ENCODE peak calls at places on chromosomes 7 and 10, in ten cellular contexts. One of them, this sample, is unnamed.

GRCh38 chr10:69452676-69453415 is 1.6 kb downstream of the TSPAN15 start:
- DNase-seq in HCT116: no peak
- DNase-seq in GM12878: no peak
- DNase-seq in sigmoid colon: peak
- DNase-seq in K562: no peak
- DNase-seq in HL-60: no peak
- DNase-seq in transverse colon: no peak
- DNase-seq in HepG2: no peak
- DNase-seq in stomach: no peak
- DNase-seq in breast epithelium: no peak
- DNase-seq in this sample: no peak

GRCh38 chr7:133052826-133053225 is 29.1 kb downstream of the CHCHD3 start:
- DNase-seq in HL-60: no peak
- DNase-seq in sigmoid colon: no peak
- DNase-seq in breast epithelium: no peak
- DNase-seq in HCT116: no peak
- DNase-seq in transverse colon: no peak
- DNase-seq in K562: no peak
- DNase-seq in GM12878: no peak
- DNase-seq in stomach: no peak
- DNase-seq in HepG2: no peak
- DNase-seq in this sample: no peak

GRCh38 chr10:8130973-8131911 is 76.8 kb downstream of the GATA3 start:
- DNase-seq in transverse colon: no peak
- DNase-seq in K562: no peak
- DNase-seq in HepG2: no peak
- DNase-seq in stomach: no peak
- DNase-seq in HCT116: peak
- DNase-seq in breast epithelium: no peak
- DNase-seq in GM12878: peak
- DNase-seq in sigmoid colon: no peak
- DNase-seq in HL-60: no peak
- DNase-seq in this sample: no peak

GRCh38 chr10:13351340-13351915 is 3.3 kb upstream of the SEPHS1 start:
- DNase-seq in breast epithelium: no peak
- DNase-seq in GM12878: no peak
- DNase-seq in HCT116: no peak
- DNase-seq in stomach: no peak
- DNase-seq in sigmoid colon: no peak
- DNase-seq in K562: no peak
- DNase-seq in HL-60: no peak
- DNase-seq in transverse colon: no peak
- DNase-seq in HepG2: no peak
- DNase-seq in this sample: no peak

GRCh38 chr7:70259497-70259896 is 661.2 kb downstream of the AUTS2 start:
- DNase-seq in HepG2: no peak
- DNase-seq in GM12878: no peak
- DNase-seq in transverse colon: no peak
- DNase-seq in HL-60: no peak
- DNase-seq in stomach: no peak
- DNase-seq in HCT116: no peak
- DNase-seq in K562: no peak
- DNase-seq in breast epithelium: no peak
- DNase-seq in sigmoid colon: no peak
- DNase-seq in this sample: no peak

GRCh38 chr10:113519616-113520015 is 33.2 kb upstream of the HABP2 start:
- DNase-seq in stomach: peak
- DNase-seq in GM12878: no peak
- DNase-seq in transverse colon: no peak
- DNase-seq in HL-60: no peak
- DNase-seq in K562: no peak
- DNase-seq in HepG2: no peak
- DNase-seq in breast epithelium: no peak
- DNase-seq in HCT116: no peak
- DNase-seq in sigmoid colon: no peak
- DNase-seq in this sample: no peak

GRCh38 chr7:105715528-105715927 is 134.2 kb upstream of the EFCAB10 start:
- DNase-seq in stomach: no peak
- DNase-seq in breast epithelium: no peak
- DNase-seq in HepG2: no peak
- DNase-seq in HL-60: no peak
- DNase-seq in K562: no peak
- DNase-seq in HCT116: no peak
- DNase-seq in GM12878: no peak
- DNase-seq in sigmoid colon: no peak
- DNase-seq in transverse colon: no peak
- DNase-seq in this sample: no peak

GRCh38 chr10:77949167-77949566 is 22.6 kb upstream of the DLG5 start:
- DNase-seq in HepG2: no peak
- DNase-seq in K562: no peak
- DNase-seq in GM12878: no peak
- DNase-seq in transverse colon: no peak
- DNase-seq in stomach: no peak
- DNase-seq in HL-60: no peak
- DNase-seq in breast epithelium: peak
- DNase-seq in HCT116: peak
- DNase-seq in sigmoid colon: no peak
- DNase-seq in this sample: peak

GRCh38 chr10:48603421-48604038 is 1.3 kb downstream of the ARHGAP22 start:
- DNase-seq in HepG2: no peak
- DNase-seq in K562: no peak
- DNase-seq in HL-60: no peak
- DNase-seq in sigmoid colon: peak
- DNase-seq in transverse colon: no peak
- DNase-seq in GM12878: no peak
- DNase-seq in breast epithelium: no peak
- DNase-seq in stomach: no peak
- DNase-seq in HCT116: no peak
- DNase-seq in this sample: no peak

GRCh38 chr10:79031723-79032122 is 37.0 kb upstream of the ZMIZ1 start:
- DNase-seq in transverse colon: no peak
- DNase-seq in HepG2: no peak
- DNase-seq in sigmoid colon: no peak
- DNase-seq in HCT116: no peak
- DNase-seq in HL-60: no peak
- DNase-seq in GM12878: no peak
- DNase-seq in K562: no peak
- DNase-seq in stomach: no peak
- DNase-seq in breast epithelium: no peak
- DNase-seq in this sample: no peak

DNA sequence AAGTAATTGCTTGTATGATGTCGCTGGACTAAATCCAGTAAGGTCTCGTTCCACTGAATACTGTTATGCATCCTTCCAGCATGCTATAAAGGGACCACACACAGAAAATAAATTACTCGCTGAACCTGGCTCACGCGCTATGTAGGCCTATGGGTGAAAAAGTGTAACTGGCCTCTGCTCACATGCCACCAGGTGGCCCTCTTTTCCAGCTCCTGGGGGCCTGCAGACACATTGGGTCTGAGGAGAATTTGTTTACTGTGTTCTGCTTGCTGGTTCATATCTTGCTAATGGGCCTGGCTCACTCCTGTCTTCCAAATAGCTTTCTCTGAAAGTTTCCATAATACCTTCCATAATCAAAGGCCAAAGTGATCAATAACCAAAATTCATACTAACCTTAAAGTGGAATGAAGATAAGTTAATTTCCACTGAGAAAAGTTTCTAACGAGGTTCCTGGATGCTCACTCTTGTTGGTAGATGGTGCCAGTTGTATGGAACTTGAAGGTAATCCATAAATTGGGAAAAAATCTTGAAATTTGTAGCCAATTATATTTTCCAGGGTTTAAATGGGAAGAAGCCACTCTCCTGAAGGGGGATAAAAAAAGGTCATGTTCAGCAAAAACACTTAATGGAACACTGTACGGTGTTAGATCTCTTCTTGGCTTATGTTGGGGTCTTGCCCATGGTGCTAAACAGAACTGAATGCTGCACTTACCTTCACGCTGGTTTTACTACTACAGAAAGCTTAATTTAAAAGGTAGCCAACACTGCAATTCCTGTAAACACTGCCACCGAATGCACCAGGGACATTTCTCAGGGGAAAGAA is 27.0 kb upstream of the ZPBP start:
- DNase-seq in HL-60: no peak
- DNase-seq in sigmoid colon: no peak
- DNase-seq in GM12878: no peak
- DNase-seq in K562: peak
- DNase-seq in transverse colon: no peak
- DNase-seq in HepG2: peak
- DNase-seq in HCT116: no peak
- DNase-seq in breast epithelium: no peak
- DNase-seq in stomach: no peak
- DNase-seq in this sample: no peak
- TF ChIP-seq CTCF in HL-60: peak
- TF ChIP-seq CTCF in sigmoid colon: no peak
- TF ChIP-seq CTCF in GM12878: peak
- TF ChIP-seq CTCF in K562: peak
- TF ChIP-seq CTCF in transverse colon: no peak
- TF ChIP-seq CTCF in HepG2: peak
- TF ChIP-seq CTCF in HCT116: peak
- TF ChIP-seq CTCF in breast epithelium: no peak
- TF ChIP-seq CTCF in stomach: no peak
- TF ChIP-seq CTCF in this sample: no peak

DNA sequence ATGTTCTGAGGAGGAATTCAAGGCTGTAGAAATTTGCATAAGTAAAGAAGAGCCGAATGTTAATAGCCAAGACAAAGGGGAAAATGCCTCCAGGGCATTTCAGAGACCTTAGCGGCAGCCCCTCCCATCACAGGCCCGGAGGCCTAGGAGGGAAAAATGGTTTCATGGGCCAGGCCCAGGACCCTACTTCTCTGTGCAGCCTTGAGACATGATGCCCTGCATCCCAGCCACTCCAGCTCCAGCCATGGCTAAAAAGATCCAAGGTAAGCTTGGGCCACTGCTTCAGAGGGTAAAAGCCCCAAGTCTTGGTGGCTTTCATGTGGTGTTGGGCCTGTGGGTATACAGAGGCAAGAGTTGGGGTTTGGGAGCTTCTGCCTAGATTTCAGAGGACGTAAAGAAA is 225.7 kb downstream of the ARHGAP12 start:
- DNase-seq in HL-60: no peak
- DNase-seq in breast epithelium: no peak
- DNase-seq in sigmoid colon: no peak
- DNase-seq in HepG2: no peak
- DNase-seq in K562: no peak
- DNase-seq in stomach: no peak
- DNase-seq in transverse colon: no peak
- DNase-seq in GM12878: no peak
- DNase-seq in HCT116: no peak
- DNase-seq in this sample: no peak
- TF ChIP-seq POLR2AphosphoS5 in HL-60: no peak
- TF ChIP-seq POLR2AphosphoS5 in breast epithelium: no peak
- TF ChIP-seq POLR2AphosphoS5 in sigmoid colon: no peak
- TF ChIP-seq POLR2AphosphoS5 in HepG2: no peak
- TF ChIP-seq POLR2AphosphoS5 in K562: no peak
- TF ChIP-seq POLR2AphosphoS5 in stomach: no peak
- TF ChIP-seq POLR2AphosphoS5 in transverse colon: no peak
- TF ChIP-seq POLR2AphosphoS5 in GM12878: no peak
- TF ChIP-seq POLR2AphosphoS5 in HCT116: no peak
- TF ChIP-seq POLR2AphosphoS5 in this sample: no peak

GRCh38 chr7:22320416-22320815 is 36.5 kb downstream of the RAPGEF5 start:
- DNase-seq in GM12878: no peak
- DNase-seq in HepG2: no peak
- DNase-seq in sigmoid colon: no peak
- DNase-seq in HL-60: no peak
- DNase-seq in K562: no peak
- DNase-seq in breast epithelium: no peak
- DNase-seq in transverse colon: no peak
- DNase-seq in stomach: no peak
- DNase-seq in HCT116: no peak
- DNase-seq in this sample: no peak
- H3K4me3 ChIP-seq in GM12878: no peak
- H3K4me3 ChIP-seq in HepG2: no peak
- H3K4me3 ChIP-seq in sigmoid colon: no peak
- H3K4me3 ChIP-seq in HL-60: no peak
- H3K4me3 ChIP-seq in K562: no peak
- H3K4me3 ChIP-seq in breast epithelium: no peak
- H3K4me3 ChIP-seq in transverse colon: no peak
- H3K4me3 ChIP-seq in stomach: no peak
- H3K4me3 ChIP-seq in HCT116: no peak
- H3K4me3 ChIP-seq in this sample: no peak

DNA sequence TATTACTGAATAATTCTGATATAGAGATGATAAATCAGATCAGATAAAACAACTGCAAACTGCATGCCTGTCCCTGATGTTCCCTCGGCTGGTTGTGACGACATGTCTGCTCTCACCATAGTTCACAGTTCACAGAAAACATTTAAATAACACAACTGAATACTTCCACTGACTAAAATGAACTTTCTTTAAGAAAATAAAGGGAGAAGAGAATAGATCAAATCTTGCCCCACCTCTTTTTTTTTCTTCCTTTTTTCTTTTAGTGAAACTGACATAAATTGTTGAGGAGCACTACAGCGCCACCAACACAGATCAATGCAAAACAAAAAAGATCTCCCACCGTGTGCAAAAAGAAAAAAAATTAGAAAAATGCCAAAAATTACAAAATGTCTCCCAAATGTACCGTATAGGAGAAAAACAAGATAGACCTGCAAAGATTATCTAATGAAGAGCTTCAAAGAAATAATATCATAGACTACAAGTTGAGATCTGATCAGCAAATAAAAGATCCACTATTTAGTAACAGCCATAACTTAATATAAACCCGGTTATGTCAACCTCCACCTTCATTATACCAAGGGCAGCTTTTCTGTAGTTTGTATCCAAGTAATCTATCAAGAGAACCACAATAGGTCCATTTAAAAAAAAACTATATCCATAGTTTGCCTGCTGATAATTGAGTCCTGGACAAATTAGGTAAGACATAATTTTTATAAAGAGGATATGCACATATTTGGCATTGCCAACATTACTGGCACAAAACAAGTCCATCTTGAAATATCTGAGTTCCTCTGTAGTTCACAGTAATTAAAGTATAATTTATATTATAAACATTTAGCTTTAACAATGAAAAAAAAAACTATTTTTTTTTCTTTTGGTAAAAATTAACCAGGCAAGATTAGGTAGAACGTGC is 30.8 kb upstream of the EPC1 start:
- DNase-seq in HCT116: peak
- DNase-seq in HepG2: peak
- DNase-seq in transverse colon: peak
- DNase-seq in breast epithelium: no peak
- DNase-seq in HL-60: peak
- DNase-seq in GM12878: no peak
- DNase-seq in sigmoid colon: no peak
- DNase-seq in K562: peak
- DNase-seq in stomach: no peak
- DNase-seq in this sample: no peak
- TF ChIP-seq CTCF in HCT116: peak
- TF ChIP-seq CTCF in HepG2: peak
- TF ChIP-seq CTCF in transverse colon: no peak
- TF ChIP-seq CTCF in breast epithelium: no peak
- TF ChIP-seq CTCF in HL-60: peak
- TF ChIP-seq CTCF in GM12878: peak
- TF ChIP-seq CTCF in sigmoid colon: no peak
- TF ChIP-seq CTCF in K562: peak
- TF ChIP-seq CTCF in stomach: no peak
- TF ChIP-seq CTCF in this sample: no peak